ENCODE peak calls at places on chromosomes 12 and 14, in four cellular contexts. F, O, P and I are unnamed samples.

GRCh38 chr14:103504991-103505565 is 17.6 kb downstream of the CKB start:
- DNase-seq in F (peak), O (no peak), P (no peak), I (no peak)

GRCh38 chr14:65095633-65096205 is 6.6 kb downstream of the MAX start:
- DNase-seq in F (peak), O (no peak), P (no peak), I (no peak)

GRCh38 chr12:42945927-42946326 is 356.4 kb upstream of the PRICKLE1 start:
- DNase-seq in F (no peak), O (no peak), P (no peak), I (no peak)

GRCh38 chr14:100408350-100409015 is 85.3 kb downstream of the SLC25A47 start:
- DNase-seq in F (peak), O (no peak), P (no peak), I (peak)

GRCh38 chr14:105088812-105089745 is 23.8 kb upstream of the GPR132 start:
- DNase-seq in F (peak), O (no peak), P (no peak), I (peak)

GRCh38 chr14:35368583-35368982 is 36.0 kb downstream of the NFKBIA start:
- DNase-seq in F (no peak), O (no peak), P (no peak), I (no peak)

GRCh38 chr12:52494518-52494917 is 1.5 kb upstream of the KRT6A start:
- DNase-seq in F (peak), O (no peak), P (no peak), I (no peak)

GRCh38 chr12:82698959-82699358 is 12.3 kb downstream of the TMTC2 start:
- DNase-seq in F (no peak), O (no peak), P (no peak), I (no peak)

GRCh38 chr12:29376118-29376517 is 4.9 kb downstream of the ERGIC2 start:
- DNase-seq in F (no peak), O (no peak), P (no peak), I (no peak)

GRCh38 chr14:90383731-90384542 is 12.9 kb upstream of the CALM1 start:
- DNase-seq in F (peak), O (peak), P (peak), I (no peak)

GRCh38 chr12:106359620-106360399 is 2.3 kb downstream of the POLR3B start:
- DNase-seq in F (no peak), O (no peak), P (no peak), I (no peak)

GRCh38 chr12:72453550-72453949 is 181.4 kb downstream of the TRHDE start:
- DNase-seq in F (no peak), O (no peak), P (no peak), I (no peak)

GRCh38 chr12:93762059-93762719 is 85.0 kb downstream of the CRADD start:
- DNase-seq in F (peak), O (no peak), P (no peak), I (no peak)

GRCh38 chr14:44803239-44803905 is 158.4 kb downstream of the KLHL28 start:
- DNase-seq in F (peak), O (peak), P (no peak), I (peak)

GRCh38 chr14:61222388-61222787 is 58.8 kb downstream of the TMEM30B start:
- DNase-seq in F (no peak), O (no peak), P (no peak), I (no peak)